ENCODE peak calls at places on chromosomes 6 and 20, in four cellular contexts. M is psoas muscle, R is endodermal cell, W is sigmoid colon. V is an unnamed sample.

GRCh38 chr20:58853976-58854637 is 1.6 kb downstream of the GNAS start:
- DNase-seq in M (no peak), R (peak; percentile 63), W (no peak), V (no peak)

GRCh38 chr6:144551339-144551738 is 266.2 kb downstream of the UTRN start:
- DNase-seq in M (no peak), R (no peak), W (no peak), V (no peak)

GRCh38 chr6:16762547-16763477 is 1.6 kb upstream of the ATXN1 start:
- DNase-seq in M (peak; percentile 26), R (peak; percentile 80), W (peak; percentile 75), V (peak; percentile 85)

GRCh38 chr6:83459663-83460062 is 28.8 kb upstream of the ME1 start:
- DNase-seq in M (no peak), R (no peak), W (no peak), V (no peak)

GRCh38 chr20:17938889-17939619 is 29.5 kb downstream of the SNX5 start:
- DNase-seq in M (peak; percentile 60), R (peak; percentile 95), W (peak; percentile 82), V (no peak)

GRCh38 chr20:24589381-24589780 is 120.0 kb downstream of the SYNDIG1 start:
- DNase-seq in M (no peak), R (no peak), W (no peak), V (no peak)

GRCh38 chr20:312067-312466 is 13.3 kb upstream of the SOX12 start:
- DNase-seq in M (no peak), R (no peak), W (no peak), V (no peak)

GRCh38 chr6:71492668-71493067 is 204.1 kb downstream of the OGFRL1 start:
- DNase-seq in M (no peak), R (no peak), W (no peak), V (no peak)

GRCh38 chr20:32028647-32029372 is 18.6 kb downstream of the CCM2L start:
- DNase-seq in M (no peak), R (peak; percentile 79), W (no peak), V (no peak)

GRCh38 chr6:27553123-27553904 is 80.4 kb upstream of the ZNF184 start:
- DNase-seq in M (no peak), R (peak; percentile 93), W (no peak), V (no peak)

GRCh38 chr6:134174790-134175531 is 122.5 kb upstream of the SLC2A12 start:
- DNase-seq in M (peak; percentile 93), R (peak; percentile 96), W (peak; percentile 93), V (peak; percentile 81)

GRCh38 chr6:134172020-134172766 is 119.8 kb upstream of the SLC2A12 start:
- DNase-seq in M (no peak), R (no peak), W (no peak), V (no peak)

GRCh38 chr6:134171517-134171916 is 119.1 kb upstream of the SLC2A12 start:
- DNase-seq in M (no peak), R (no peak), W (no peak), V (no peak)

GRCh38 chr6:134173936-134174789 is 121.7 kb upstream of the SLC2A12 start:
- DNase-seq in M (peak; percentile 83), R (peak; percentile 95), W (peak; percentile 88), V (no peak)

DNA sequence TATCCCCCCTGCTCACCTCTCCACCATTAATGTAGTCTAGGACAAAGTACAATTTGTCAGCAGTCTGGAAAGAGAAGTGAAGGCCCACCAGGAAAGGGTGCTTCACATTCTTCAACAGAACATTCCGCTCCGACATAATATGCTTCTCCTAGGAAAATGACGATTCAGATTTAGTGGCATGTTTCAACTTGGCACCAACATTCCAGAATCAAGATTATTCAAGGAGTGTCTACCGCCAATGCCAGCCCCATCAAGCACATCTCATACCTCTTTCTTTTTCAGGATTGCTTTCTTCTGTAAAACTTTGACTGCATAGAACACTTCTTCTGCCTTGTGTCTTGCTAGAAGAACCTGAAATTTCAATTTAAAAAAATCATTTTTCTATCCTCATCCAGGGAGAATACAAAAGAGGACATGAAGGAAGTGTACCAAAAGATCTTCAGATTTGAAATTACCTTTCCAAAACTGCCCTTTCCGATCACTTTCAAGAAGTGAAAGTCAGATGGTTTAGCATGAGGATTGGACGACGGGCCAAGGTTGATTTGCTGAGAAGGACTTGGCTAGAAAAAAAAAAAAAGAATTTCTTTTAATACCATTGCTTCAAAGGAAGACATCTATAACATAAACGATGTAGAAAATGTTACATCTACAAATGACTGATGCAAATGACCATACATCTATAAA is 120.7 kb upstream of the SLC2A12 start:
- DNase-seq in M (no peak), R (no peak), W (no peak), V (no peak)
- H3K27ac ChIP-seq in M (peak overlapping the region; percentile 98), R (no peak overlapping the region), W (no peak overlapping the region), V (peak overlapping the region; percentile 91)

DNA sequence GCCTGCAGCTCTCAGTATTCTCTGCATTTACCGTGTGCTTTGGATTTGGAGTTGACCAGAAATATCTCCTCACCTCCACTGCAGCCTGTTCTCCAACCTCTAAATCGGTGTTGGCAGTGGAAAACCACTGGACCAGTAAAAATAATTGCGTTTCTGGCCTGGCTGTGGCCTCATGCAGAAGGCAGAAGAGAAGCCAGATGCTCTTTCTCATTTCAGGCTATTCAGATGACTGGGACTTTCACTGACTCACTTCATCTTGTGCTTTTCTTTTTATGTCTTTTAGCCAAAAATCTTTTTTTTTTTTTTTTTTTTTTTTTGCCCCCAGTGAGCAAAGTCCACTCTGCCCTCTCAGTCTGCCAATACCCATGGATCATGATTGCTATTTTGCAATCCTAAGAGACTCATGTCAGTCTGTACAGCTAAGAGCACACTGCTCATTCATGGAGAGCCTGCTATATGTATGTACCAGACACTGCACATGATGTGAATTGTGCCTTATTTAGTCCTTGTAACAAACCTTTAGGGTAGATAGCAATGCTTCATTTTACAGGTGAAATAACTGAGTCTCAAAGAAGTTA is 962.5 kb downstream of the KIF16B start:
- DNase-seq in M (no peak), R (no peak), W (no peak), V (no peak)
- H3K9me3 ChIP-seq in M (no peaks in the 10 kb centered on the region), R (no peaks in the 10 kb centered on the region), W (no peaks in the 10 kb centered on the region), V (no peaks in the 10 kb centered on the region)

GRCh38 chr6:35047265-35048011 is 93.7 kb downstream of the TCP11 start:
- DNase-seq in M (no peak), R (no peak), W (peak; percentile 71), V (no peak)

GRCh38 chr6:35048631-35049083 is 92.5 kb downstream of the TCP11 start:
- DNase-seq in M (no peak), R (peak; percentile 80), W (peak; percentile 88), V (no peak)

GRCh38 chr6:35048031-35048613 is 93.0 kb downstream of the TCP11 start:
- DNase-seq in M (no peak), R (peak; percentile 74), W (peak; percentile 69), V (no peak)

GRCh38 chr6:35046098-35046497 is 95.0 kb downstream of the TCP11 start:
- DNase-seq in M (no peak), R (no peak), W (no peak), V (no peak)

GRCh38 chr6:35046862-35047261 is 94.3 kb downstream of the TCP11 start:
- DNase-seq in M (no peak), R (no peak), W (no peak), V (no peak)
- H3K27ac ChIP-seq in M (peak overlapping the region; percentile 76), R (peak overlapping the region; percentile 97), W (peak overlapping the region; percentile 92), V (no peak overlapping the region)

DNA sequence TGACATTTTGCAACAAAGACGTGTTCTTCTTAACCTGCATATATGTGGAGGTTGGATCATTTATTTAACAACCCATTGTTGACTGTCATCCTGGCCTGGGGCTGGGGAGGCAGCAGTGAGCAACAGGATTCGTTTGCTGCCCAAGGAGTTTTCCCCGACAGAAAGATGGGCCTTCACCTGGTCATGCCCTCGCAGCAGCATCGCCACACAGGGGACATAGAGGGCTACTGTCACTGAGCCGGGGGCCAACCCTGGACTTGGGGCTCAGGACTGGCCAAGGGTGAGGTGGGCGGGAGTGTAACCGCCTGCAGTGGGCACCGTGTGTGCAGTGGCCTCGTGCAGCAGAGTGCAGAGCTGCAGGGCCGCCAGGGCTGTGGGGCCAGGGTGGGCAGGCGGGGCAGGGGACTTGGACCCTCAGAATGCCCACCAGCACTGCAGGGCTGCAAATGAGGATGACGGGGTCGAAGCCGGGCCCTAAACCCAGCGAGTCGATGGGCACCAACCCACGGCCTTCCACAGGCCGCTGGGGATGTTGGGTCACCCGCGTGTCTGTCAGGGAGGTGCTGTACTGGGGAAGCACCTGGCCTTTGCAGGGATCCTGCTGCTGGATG is 11.8 kb downstream of the DUSP22 start:
- DNase-seq in M (no peak), R (peak; percentile 81), W (no peak), V (no peak)
- H3K9me3 ChIP-seq in M (no peaks in the 10 kb centered on the region), R (peaks cover 5% of the 10 kb centered on the region), W (no peaks in the 10 kb centered on the region), V (peaks cover 2% of the 10 kb centered on the region)